ENCODE peak calls at places on chromosomes 2 and 18, in nine cellular contexts. One of them, this sample, is unnamed.

GRCh38 chr2:241843321-241844065 is 15.2 kb downstream of the PDCD1 start:
- DNase-seq in endodermal cell: peak; percentile 46
- DNase-seq in CD4-positive, alpha-beta T cell: no peak
- DNase-seq in adrenal gland: no peak
- DNase-seq in heart right ventricle: no peak
- DNase-seq in naive thymus-derived CD4-positive, alpha-beta T cell: no peak
- DNase-seq in SK-N-SH: no peak
- DNase-seq in substantia nigra: no peak
- DNase-seq in sigmoid colon: peak; percentile 63
- DNase-seq in this sample: no peak

GRCh38 chr2:127128508-127128907 is 21.6 kb upstream of the BIN1 start:
- DNase-seq in endodermal cell: peak; percentile 91
- DNase-seq in CD4-positive, alpha-beta T cell: no peak
- DNase-seq in adrenal gland: no peak
- DNase-seq in heart right ventricle: no peak
- DNase-seq in naive thymus-derived CD4-positive, alpha-beta T cell: no peak
- DNase-seq in SK-N-SH: peak; percentile 74
- DNase-seq in substantia nigra: no peak
- DNase-seq in sigmoid colon: no peak
- DNase-seq in this sample: no peak

GRCh38 chr2:111042772-111043771 is 77.6 kb upstream of the BCL2L11 start:
- DNase-seq in endodermal cell: peak; percentile 28
- DNase-seq in CD4-positive, alpha-beta T cell: no peak
- DNase-seq in adrenal gland: no peak
- DNase-seq in heart right ventricle: no peak
- DNase-seq in naive thymus-derived CD4-positive, alpha-beta T cell: no peak
- DNase-seq in SK-N-SH: no peak
- DNase-seq in substantia nigra: no peak
- DNase-seq in sigmoid colon: no peak
- DNase-seq in this sample: no peak

GRCh38 chr2:69582582-69583176 is 60.9 kb downstream of the AAK1 start:
- DNase-seq in endodermal cell: no peak
- DNase-seq in CD4-positive, alpha-beta T cell: no peak
- DNase-seq in adrenal gland: peak; percentile 36
- DNase-seq in heart right ventricle: peak; percentile 68
- DNase-seq in naive thymus-derived CD4-positive, alpha-beta T cell: peak; percentile 44
- DNase-seq in SK-N-SH: no peak
- DNase-seq in substantia nigra: no peak
- DNase-seq in sigmoid colon: no peak
- DNase-seq in this sample: no peak

GRCh38 chr2:47253440-47253839 is 98.3 kb upstream of the STPG4 start:
- DNase-seq in endodermal cell: no peak
- DNase-seq in CD4-positive, alpha-beta T cell: no peak
- DNase-seq in adrenal gland: no peak
- DNase-seq in heart right ventricle: no peak
- DNase-seq in naive thymus-derived CD4-positive, alpha-beta T cell: no peak
- DNase-seq in SK-N-SH: no peak
- DNase-seq in substantia nigra: no peak
- DNase-seq in sigmoid colon: no peak
- DNase-seq in this sample: no peak

GRCh38 chr18:36798738-36799473 is 29.9 kb downstream of the TPGS2 start:
- DNase-seq in endodermal cell: no peak
- DNase-seq in CD4-positive, alpha-beta T cell: no peak
- DNase-seq in adrenal gland: no peak
- DNase-seq in heart right ventricle: no peak
- DNase-seq in naive thymus-derived CD4-positive, alpha-beta T cell: no peak
- DNase-seq in SK-N-SH: no peak
- DNase-seq in substantia nigra: no peak
- DNase-seq in sigmoid colon: no peak
- DNase-seq in this sample: no peak

GRCh38 chr2:180555391-180555965 is 424.9 kb upstream of the UBE2E3 start:
- DNase-seq in endodermal cell: no peak
- DNase-seq in CD4-positive, alpha-beta T cell: no peak
- DNase-seq in adrenal gland: no peak
- DNase-seq in heart right ventricle: no peak
- DNase-seq in naive thymus-derived CD4-positive, alpha-beta T cell: no peak
- DNase-seq in SK-N-SH: no peak
- DNase-seq in substantia nigra: no peak
- DNase-seq in sigmoid colon: no peak
- DNase-seq in this sample: no peak

GRCh38 chr18:63131106-63131943 is 188.2 kb downstream of the BCL2 start:
- DNase-seq in endodermal cell: peak; percentile 81
- DNase-seq in CD4-positive, alpha-beta T cell: peak; percentile 50
- DNase-seq in adrenal gland: peak; percentile 44
- DNase-seq in heart right ventricle: peak; percentile 74
- DNase-seq in naive thymus-derived CD4-positive, alpha-beta T cell: peak; percentile 71
- DNase-seq in SK-N-SH: peak; percentile 53
- DNase-seq in substantia nigra: peak; percentile 21
- DNase-seq in sigmoid colon: peak; percentile 73
- DNase-seq in this sample: peak; percentile 7

GRCh38 chr2:108877506-108877905 is 90.9 kb downstream of the CCDC138 start:
- DNase-seq in endodermal cell: no peak
- DNase-seq in CD4-positive, alpha-beta T cell: no peak
- DNase-seq in adrenal gland: no peak
- DNase-seq in heart right ventricle: no peak
- DNase-seq in naive thymus-derived CD4-positive, alpha-beta T cell: no peak
- DNase-seq in SK-N-SH: no peak
- DNase-seq in substantia nigra: no peak
- DNase-seq in sigmoid colon: no peak
- DNase-seq in this sample: no peak

GRCh38 chr2:41856946-41857345 is 190.9 kb upstream of the PKDCC start:
- DNase-seq in endodermal cell: no peak
- DNase-seq in CD4-positive, alpha-beta T cell: no peak
- DNase-seq in adrenal gland: no peak
- DNase-seq in heart right ventricle: no peak
- DNase-seq in naive thymus-derived CD4-positive, alpha-beta T cell: no peak
- DNase-seq in SK-N-SH: no peak
- DNase-seq in substantia nigra: no peak
- DNase-seq in sigmoid colon: no peak
- DNase-seq in this sample: no peak

GRCh38 chr2:222242532-222242931 is 56.3 kb downstream of the PAX3 start:
- DNase-seq in endodermal cell: no peak
- DNase-seq in CD4-positive, alpha-beta T cell: no peak
- DNase-seq in adrenal gland: no peak
- DNase-seq in heart right ventricle: no peak
- DNase-seq in naive thymus-derived CD4-positive, alpha-beta T cell: no peak
- DNase-seq in SK-N-SH: no peak
- DNase-seq in substantia nigra: no peak
- DNase-seq in sigmoid colon: no peak
- DNase-seq in this sample: no peak

DNA sequence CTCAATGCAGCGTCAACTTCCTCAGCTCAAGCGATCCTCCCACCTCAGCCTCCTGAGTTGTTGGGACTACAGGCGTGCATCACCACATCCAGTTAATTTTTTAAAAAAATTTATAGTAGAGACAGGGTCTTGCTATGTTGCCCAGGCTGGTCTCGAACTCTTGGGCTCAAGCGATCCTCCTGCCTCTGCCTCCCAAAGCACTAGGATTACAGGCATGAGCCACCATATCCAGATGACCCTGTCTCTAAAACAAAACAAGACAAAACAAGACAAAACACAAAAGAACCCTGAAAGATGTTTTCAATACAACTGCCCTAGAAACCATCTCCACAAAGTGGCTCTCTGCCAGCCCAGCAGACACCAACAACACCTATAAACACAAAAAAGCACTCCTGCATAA is 31.4 kb downstream of the ANKRD29 start:
- DNase-seq in endodermal cell: no peak
- DNase-seq in CD4-positive, alpha-beta T cell: no peak
- DNase-seq in adrenal gland: no peak
- DNase-seq in heart right ventricle: no peak
- DNase-seq in naive thymus-derived CD4-positive, alpha-beta T cell: no peak
- DNase-seq in SK-N-SH: no peak
- DNase-seq in substantia nigra: no peak
- DNase-seq in sigmoid colon: no peak
- DNase-seq in this sample: no peak
- H3K27ac ChIP-seq in endodermal cell: no peak overlapping the region
- H3K27ac ChIP-seq in CD4-positive, alpha-beta T cell: no peak overlapping the region
- H3K27ac ChIP-seq in adrenal gland: no peak overlapping the region
- H3K27ac ChIP-seq in heart right ventricle: no peak overlapping the region
- H3K27ac ChIP-seq in naive thymus-derived CD4-positive, alpha-beta T cell: no peak overlapping the region
- H3K27ac ChIP-seq in SK-N-SH: peak overlapping the region; percentile 71
- H3K27ac ChIP-seq in substantia nigra: no peak overlapping the region
- H3K27ac ChIP-seq in sigmoid colon: no peak overlapping the region
- H3K27ac ChIP-seq in this sample: no peak overlapping the region

GRCh38 chr2:202610367-202610766 is 24.4 kb upstream of the FAM117B start:
- DNase-seq in endodermal cell: no peak
- DNase-seq in CD4-positive, alpha-beta T cell: no peak
- DNase-seq in adrenal gland: no peak
- DNase-seq in heart right ventricle: no peak
- DNase-seq in naive thymus-derived CD4-positive, alpha-beta T cell: no peak
- DNase-seq in SK-N-SH: no peak
- DNase-seq in substantia nigra: no peak
- DNase-seq in sigmoid colon: no peak
- DNase-seq in this sample: no peak
- H3K27ac ChIP-seq in endodermal cell: no peak overlapping the region
- H3K27ac ChIP-seq in CD4-positive, alpha-beta T cell: no peak overlapping the region
- H3K27ac ChIP-seq in adrenal gland: peak overlapping the region; percentile 58
- H3K27ac ChIP-seq in heart right ventricle: no peak overlapping the region
- H3K27ac ChIP-seq in naive thymus-derived CD4-positive, alpha-beta T cell: no peak overlapping the region
- H3K27ac ChIP-seq in SK-N-SH: no peak overlapping the region
- H3K27ac ChIP-seq in substantia nigra: no peak overlapping the region
- H3K27ac ChIP-seq in sigmoid colon: no peak overlapping the region
- H3K27ac ChIP-seq in this sample: no peak overlapping the region

GRCh38 chr2:10224734-10225133 is 78.0 kb upstream of the HPCAL1 start:
- DNase-seq in endodermal cell: peak; percentile 48
- DNase-seq in CD4-positive, alpha-beta T cell: no peak
- DNase-seq in adrenal gland: no peak
- DNase-seq in heart right ventricle: no peak
- DNase-seq in naive thymus-derived CD4-positive, alpha-beta T cell: no peak
- DNase-seq in SK-N-SH: no peak
- DNase-seq in substantia nigra: no peak
- DNase-seq in sigmoid colon: no peak
- DNase-seq in this sample: no peak
- H3K27ac ChIP-seq in endodermal cell: no peak overlapping the region
- H3K27ac ChIP-seq in CD4-positive, alpha-beta T cell: no peak overlapping the region
- H3K27ac ChIP-seq in adrenal gland: no peak overlapping the region
- H3K27ac ChIP-seq in heart right ventricle: no peak overlapping the region
- H3K27ac ChIP-seq in naive thymus-derived CD4-positive, alpha-beta T cell: no peak overlapping the region
- H3K27ac ChIP-seq in SK-N-SH: no peak overlapping the region
- H3K27ac ChIP-seq in substantia nigra: no peak overlapping the region
- H3K27ac ChIP-seq in sigmoid colon: no peak overlapping the region
- H3K27ac ChIP-seq in this sample: no peak overlapping the region

GRCh38 chr2:229408356-229408755 is 137.3 kb upstream of the PID1 start:
- DNase-seq in endodermal cell: no peak
- DNase-seq in CD4-positive, alpha-beta T cell: no peak
- DNase-seq in adrenal gland: peak; percentile 45
- DNase-seq in heart right ventricle: no peak
- DNase-seq in naive thymus-derived CD4-positive, alpha-beta T cell: no peak
- DNase-seq in SK-N-SH: no peak
- DNase-seq in substantia nigra: no peak
- DNase-seq in sigmoid colon: peak; percentile 83
- DNase-seq in this sample: no peak
- H3K27ac ChIP-seq in endodermal cell: no peak overlapping the region
- H3K27ac ChIP-seq in CD4-positive, alpha-beta T cell: no peak overlapping the region
- H3K27ac ChIP-seq in adrenal gland: peak overlapping the region; percentile 71
- H3K27ac ChIP-seq in heart right ventricle: peak overlapping the region; percentile 77
- H3K27ac ChIP-seq in naive thymus-derived CD4-positive, alpha-beta T cell: no peak overlapping the region
- H3K27ac ChIP-seq in SK-N-SH: no peak overlapping the region
- H3K27ac ChIP-seq in substantia nigra: no peak overlapping the region
- H3K27ac ChIP-seq in sigmoid colon: peak overlapping the region; percentile 73
- H3K27ac ChIP-seq in this sample: no peak overlapping the region

GRCh38 chr2:175167076-175167791 is 769 bp downstream of the ATF2 start:
- DNase-seq in endodermal cell: peak; percentile 70
- DNase-seq in CD4-positive, alpha-beta T cell: no peak
- DNase-seq in adrenal gland: peak; percentile 45
- DNase-seq in heart right ventricle: peak; percentile 32
- DNase-seq in naive thymus-derived CD4-positive, alpha-beta T cell: no peak
- DNase-seq in SK-N-SH: peak; percentile 66
- DNase-seq in substantia nigra: peak; percentile 38
- DNase-seq in sigmoid colon: no peak
- DNase-seq in this sample: no peak
- H3K27ac ChIP-seq in endodermal cell: peak overlapping the region; percentile 91
- H3K27ac ChIP-seq in CD4-positive, alpha-beta T cell: peak overlapping the region; percentile 84
- H3K27ac ChIP-seq in adrenal gland: peak overlapping the region; percentile 95
- H3K27ac ChIP-seq in heart right ventricle: peak overlapping the region; percentile 94
- H3K27ac ChIP-seq in naive thymus-derived CD4-positive, alpha-beta T cell: peak overlapping the region; percentile 91
- H3K27ac ChIP-seq in SK-N-SH: peak overlapping the region; percentile 98
- H3K27ac ChIP-seq in substantia nigra: peak overlapping the region; percentile 96
- H3K27ac ChIP-seq in sigmoid colon: peak overlapping the region; percentile 96
- H3K27ac ChIP-seq in this sample: peak overlapping the region; percentile 97